ENCODE peak calls at places on chromosomes 16 and 17, in six cellular contexts. L, C, Z, R, Q and D are unnamed samples.
A peak's percentile ranks its signal among the peaks of the same experiment; 100 is the strongest.

GRCh38 chr16:56202036-56202435 is 10.7 kb downstream of the GNAO1 start:
- DNase-seq in L (no peak), C (peak; percentile 30), Z (no peak), R (no peak), Q (no peak), D (no peak)

GRCh38 chr16:49516382-49517036 is 142.9 kb downstream of the C16orf78 start:
- DNase-seq in L (no peak), C (no peak), Z (no peak), R (no peak), Q (no peak), D (no peak)

GRCh38 chr17:68954146-68954971 is 833 bp downstream of the ABCA8 start:
- DNase-seq in L (no peak), C (no peak), Z (no peak), R (no peak), Q (no peak), D (no peak)

GRCh38 chr17:50533720-50534148 is 1.2 kb downstream of the EPN3 start:
- DNase-seq in L (peak; percentile 75), C (no peak), Z (no peak), R (peak; percentile 61), Q (peak; percentile 53), D (peak; percentile 60)

GRCh38 chr17:7888184-7888920 is at the start of gene CHD3:
- DNase-seq in L (no peak), C (no peak), Z (no peak), R (no peak), Q (peak; percentile 23), D (no peak)

GRCh38 chr16:4376126-4376819 is 4.6 kb downstream of the VASN start:
- DNase-seq in L (peak; percentile 97), C (peak; percentile 92), Z (no peak), R (peak; percentile 86), Q (no peak), D (peak; percentile 86)

GRCh38 chr16:88926374-88926990 is 50.5 kb downstream of the CBFA2T3 start:
- DNase-seq in L (no peak), C (no peak), Z (peak; percentile 78), R (no peak), Q (no peak), D (no peak)

GRCh38 chr17:66414528-66415175 is 112.2 kb downstream of the PRKCA start:
- DNase-seq in L (no peak), C (no peak), Z (no peak), R (no peak), Q (no peak), D (no peak)

GRCh38 chr16:86375370-86375769 is 135.0 kb upstream of the FOXF1 start:
- DNase-seq in L (no peak), C (no peak), Z (no peak), R (no peak), Q (no peak), D (no peak)

GRCh38 chr16:88333645-88334516 is 48.9 kb upstream of the ZNF469 start:
- DNase-seq in L (no peak), C (no peak), Z (no peak), R (no peak), Q (no peak), D (no peak)

GRCh38 chr17:77905266-77905665 is 53.2 kb upstream of the TNRC6C start:
- DNase-seq in L (no peak), C (no peak), Z (no peak), R (no peak), Q (no peak), D (no peak)

GRCh38 chr16:31351937-31352315 is 3.0 kb upstream of the ITGAX start:
- DNase-seq in L (no peak), C (no peak), Z (no peak), R (no peak), Q (no peak), D (no peak)

GRCh38 chr17:6507535-6507934 is 48.8 kb downstream of the PITPNM3 start:
- DNase-seq in L (peak; percentile 45), C (no peak), Z (peak; percentile 51), R (no peak), Q (no peak), D (no peak)
- H3K27ac ChIP-seq in L (no peak overlapping the region), C (no peak overlapping the region), Z (peak overlapping the region; percentile 55), R (no peak overlapping the region), Q (no peak overlapping the region), D (no peak overlapping the region)

GRCh38 chr16:75580-76501 is 2.2 kb upstream of the MPG start:
- DNase-seq in L (peak; percentile 87), C (peak; percentile 91), Z (no peak), R (peak; percentile 80), Q (peak; percentile 70), D (peak; percentile 82)
- TF ChIP-seq CTCF in L (peak; percentile 41), C (peak; percentile 8), Z (no peak), R (no peak), Q (peak; percentile 44), D (peak; percentile 43)

DNA sequence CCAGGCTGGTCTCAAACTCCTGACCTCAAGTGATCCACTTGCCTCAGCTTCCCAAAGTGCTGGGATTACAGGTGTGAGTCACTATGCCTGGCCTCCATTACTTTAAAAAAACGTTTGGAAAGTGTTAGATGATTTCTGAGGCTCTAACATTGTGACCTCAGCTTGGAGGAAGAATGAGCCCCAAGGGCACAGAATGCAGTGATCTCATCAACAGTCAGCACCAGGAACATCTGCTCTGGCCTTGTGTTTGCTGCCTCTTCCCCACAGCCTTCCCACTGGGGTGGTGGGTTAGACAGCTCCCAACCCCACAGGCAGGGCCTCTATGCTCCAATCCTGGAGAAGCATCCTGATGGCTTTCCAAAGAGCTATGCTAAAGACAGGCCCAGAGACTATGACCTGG is 37.7 kb upstream of the SREBF1 start:
- DNase-seq in L (no peak), C (no peak), Z (no peak), R (peak; percentile 52), Q (no peak), D (no peak)
- H3K27ac ChIP-seq in L (peak overlapping the region; percentile 9), C (no peak overlapping the region), Z (no peak overlapping the region), R (peak overlapping the region; percentile 38), Q (no peak overlapping the region), D (peak overlapping the region; percentile 61)

DNA sequence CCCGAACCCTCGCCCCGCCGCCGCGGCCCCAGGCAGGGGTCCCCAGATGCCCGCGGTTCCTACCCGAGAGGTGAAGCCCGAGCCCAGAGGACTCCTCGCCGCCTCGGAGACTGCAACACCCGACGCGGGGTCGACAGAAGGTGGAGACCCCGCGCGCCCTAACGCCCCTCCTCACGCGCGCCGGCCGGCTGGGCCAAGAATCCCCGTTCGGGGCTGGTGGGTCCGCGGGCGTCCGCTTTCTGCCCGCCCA is 515 bp downstream of the SUMO2 start:
- DNase-seq in L (no peak), C (no peak), Z (no peak), R (no peak), Q (no peak), D (no peak)
- TF ChIP-seq CTCF in L (no peak), C (no peak), Z (no peak), R (no peak), Q (no peak), D (peak; percentile 28)

GRCh38 chr17:81576621-81577277 is 24.6 kb upstream of the FAAP100 start:
- DNase-seq in L (no peak), C (no peak), Z (no peak), R (no peak), Q (no peak), D (no peak)
- H3K27ac ChIP-seq in L (peak overlapping the region; percentile 52), C (peak overlapping the region; percentile 70), Z (peak overlapping the region; percentile 40), R (peak overlapping the region; percentile 62), Q (no peak overlapping the region), D (peak overlapping the region; percentile 31)

DNA sequence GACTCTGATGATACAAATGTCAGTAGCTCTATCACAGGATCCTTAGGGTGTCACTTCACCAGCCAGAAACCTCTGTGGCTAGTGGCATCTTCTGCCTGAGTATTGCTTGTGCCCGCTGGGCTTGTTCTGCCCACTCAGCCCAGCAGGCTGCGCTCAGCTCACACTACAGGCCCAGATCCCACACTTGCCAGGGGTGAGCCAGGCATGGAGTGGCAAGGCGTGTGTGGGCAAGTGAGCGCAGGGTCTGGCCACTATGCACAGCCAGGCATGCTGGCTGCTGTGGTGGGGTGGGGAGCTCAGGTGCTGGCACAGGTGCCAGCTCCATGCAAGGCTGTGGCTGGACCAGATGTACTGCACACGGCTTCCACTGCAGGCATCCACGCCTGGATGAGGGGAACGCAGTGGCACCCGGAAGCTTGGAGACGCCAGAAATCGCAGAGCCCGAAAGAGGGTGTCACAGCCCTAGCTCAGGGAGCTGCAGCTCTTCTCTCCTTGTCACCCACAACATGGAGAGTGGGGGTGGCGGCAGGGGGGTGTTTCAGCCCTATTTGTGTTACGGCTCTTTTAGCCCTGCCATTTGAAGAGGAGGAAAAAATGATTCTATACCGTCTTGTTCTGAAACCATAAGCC is 10.2 kb downstream of the CFAP97D1 start:
- DNase-seq in L (no peak), C (no peak), Z (no peak), R (no peak), Q (peak; percentile 42), D (no peak)
- TF ChIP-seq CTCF in L (no peak), C (no peak), Z (peak; percentile 33), R (no peak), Q (peak; percentile 93), D (no peak)